ENCODE peak calls at places on chromosomes 2 and 18, in four cellular contexts. F, X, Y and M are unnamed samples.
A peak's percentile ranks its signal among the peaks of the same experiment; 100 is the strongest.

GRCh38 chr2:208250401-208250800 is 4.5 kb downstream of the IDH1 start:
- DNase-seq in F (no peak), X (no peak), Y (no peak), M (no peak)

GRCh38 chr18:12028674-12029073 is 47.4 kb downstream of the IMPA2 start:
- DNase-seq in X (no peak), Y (no peak), F (no peak), M (no peak)

GRCh38 chr2:241312082-241312481 is 3.4 kb downstream of the HDLBP start:
- DNase-seq in X (no peak), F (no peak), Y (no peak), M (no peak)

GRCh38 chr2:46774499-46775228 is 140.9 kb downstream of the MCFD2 start:
- DNase-seq in F (no peak), Y (no peak), X (no peak), M (no peak)

GRCh38 chr2:151808258-151809072 is 19.8 kb downstream of the ARL5A start:
- DNase-seq in F (no peak), Y (no peak), X (peak; percentile 23), M (peak; percentile 31)

GRCh38 chr2:205024822-205025518 is 479.7 kb downstream of the PARD3B start:
- DNase-seq in Y (no peak), X (no peak), F (no peak), M (peak; percentile 17)

GRCh38 chr2:148645925-148646559 is 1.5 kb downstream of the EPC2 start:
- DNase-seq in F (peak; percentile 65), Y (peak; percentile 68), X (peak; percentile 76), M (peak; percentile 86)

GRCh38 chr2:28247747-28248146 is 144.9 kb upstream of the FOSL2 start:
- DNase-seq in X (no peak), Y (no peak), F (no peak), M (no peak)

GRCh38 chr18:31931886-31932240 is 11.1 kb downstream of the TRAPPC8 start:
- DNase-seq in F (no peak), X (no peak), Y (no peak), M (no peak)

GRCh38 chr2:207284556-207285450 is 119.1 kb upstream of the KLF7 start:
- DNase-seq in F (no peak), Y (no peak), X (no peak), M (no peak)

GRCh38 chr2:54402350-54402749 is 53.8 kb upstream of the SPTBN1 start:
- DNase-seq in X (no peak), F (no peak), Y (no peak), M (no peak)

GRCh38 chr2:234286956-234287355 is 209.9 kb downstream of the ARL4C start:
- DNase-seq in F (no peak), X (no peak), Y (no peak), M (no peak)

GRCh38 chr2:223538920-223539440 is 63.2 kb downstream of the SCG2 start:
- DNase-seq in X (no peak), F (no peak), Y (no peak), M (no peak)

GRCh38 chr2:23460228-23460627 is 75.2 kb downstream of the KLHL29 start:
- DNase-seq in F (no peak), Y (no peak), X (no peak), M (no peak)

GRCh38 chr18:80241919-80242777 is 5.2 kb downstream of the PARD6G start:
- DNase-seq in X (no peak), F (no peak), Y (no peak), M (no peak)

GRCh38 chr2:239729681-239730566 is 295.2 kb downstream of the NDUFA10 start:
- DNase-seq in Y (no peak), X (no peak), F (no peak), M (no peak)

GRCh38 chr18:58769321-58769720 is 95.4 kb upstream of the ZNF532 start:
- DNase-seq in Y (no peak), F (no peak), X (no peak), M (no peak)

GRCh38 chr2:56047136-56047535 is 123.6 kb upstream of the EFEMP1 start:
- DNase-seq in Y (no peak), F (no peak), X (no peak), M (no peak)

GRCh38 chr2:55587-56448 is 9.5 kb upstream of the FAM110C start:
- DNase-seq in X (no peak), F (no peak), Y (no peak), M (no peak)

GRCh38 chr18:2486426-2486825 is 84.9 kb downstream of the METTL4 start:
- DNase-seq in X (no peak), F (no peak), Y (no peak), M (no peak)